ENCODE peak calls at places on chromosome 7, in four cellular contexts. A is HepG2, Y is K562, Q is GM12878. V is an unnamed sample.

GRCh38 chr7:134920026-134920758 is 66.1 kb upstream of the AGBL3 start:
- DNase-seq in A (no peak), Y (no peak), Q (no peak), V (no peak)

GRCh38 chr7:112120818-112121217 is 85.4 kb downstream of the DOCK4 start:
- DNase-seq in A (no peak), Y (no peak), Q (peak; percentile 3), V (no peak)

GRCh38 chr7:38027884-38028455 is 107.5 kb downstream of the EPDR1 start:
- DNase-seq in A (no peak), Y (no peak), Q (no peak), V (no peak)

GRCh38 chr7:27739301-27739913 is 555 bp upstream of the TAX1BP1 start:
- DNase-seq in A (no peak), Y (peak; percentile 50), Q (no peak), V (no peak)

GRCh38 chr7:113809591-113809990 is 109.2 kb downstream of the PPP1R3A start:
- DNase-seq in A (no peak), Y (no peak), Q (no peak), V (no peak)

GRCh38 chr7:155835446-155836215 is 23.4 kb upstream of the SHH start:
- DNase-seq in A (no peak), Y (no peak), Q (no peak), V (no peak)

GRCh38 chr7:75813781-75814236 is at the start of gene CCL24:
- DNase-seq in A (no peak), Y (peak; percentile 53), Q (no peak), V (no peak)

GRCh38 chr7:155762639-155763038 is 49.6 kb downstream of the SHH start:
- DNase-seq in A (no peak), Y (no peak), Q (no peak), V (no peak)

GRCh38 chr7:69476416-69476815 is 121.9 kb upstream of the AUTS2 start:
- DNase-seq in A (no peak), Y (no peak), Q (no peak), V (no peak)

GRCh38 chr7:67610897-67611296 is 614.3 kb downstream of the TYW1 start:
- DNase-seq in A (no peak), Y (no peak), Q (no peak), V (no peak)

GRCh38 chr7:113140956-113141355 is 22.6 kb upstream of the SMIM30 start:
- DNase-seq in A (no peak), Y (no peak), Q (no peak), V (no peak)

GRCh38 chr7:146216371-146217041 is 99.9 kb downstream of the CNTNAP2 start:
- DNase-seq in A (no peak), Y (no peak), Q (no peak), V (no peak)

GRCh38 chr7:13055732-13056369 is 368.4 kb downstream of the ARL4A start:
- DNase-seq in A (no peak), Y (no peak), Q (no peak), V (no peak)

GRCh38 chr7:29119538-29119937 is 26.8 kb downstream of the CPVL start:
- DNase-seq in A (no peak), Y (no peak), Q (no peak), V (no peak)

GRCh38 chr7:29122750-29123149 is 23.6 kb downstream of the CPVL start:
- DNase-seq in A (no peak), Y (no peak), Q (no peak), V (no peak)

GRCh38 chr7:29120955-29121354 is 25.4 kb downstream of the CPVL start:
- DNase-seq in A (no peak), Y (no peak), Q (no peak), V (no peak)

GRCh38 chr7:29123611-29124190 is 22.6 kb downstream of the CPVL start:
- DNase-seq in A (no peak), Y (no peak), Q (no peak), V (no peak)

DNA sequence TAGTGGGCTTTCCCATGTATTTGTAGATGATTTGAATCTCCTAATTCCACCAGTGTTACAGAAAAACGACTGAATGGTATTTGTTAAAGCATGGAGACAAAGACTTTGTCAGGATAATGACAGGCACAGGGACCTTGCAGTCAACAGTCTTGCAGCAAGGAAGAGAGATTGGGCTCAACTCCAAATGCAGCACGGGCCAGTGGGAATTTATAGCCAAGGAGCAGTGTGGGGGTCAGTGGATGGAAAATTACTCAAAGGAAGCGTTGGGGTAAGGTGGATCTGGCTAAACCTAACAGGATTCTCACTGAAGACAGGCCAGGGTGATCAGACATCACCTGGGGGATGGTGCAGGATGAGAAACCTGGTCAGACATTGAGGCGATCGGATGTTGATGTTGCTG is 24.3 kb downstream of the CPVL start:
- DNase-seq in A (no peak), Y (no peak), Q (no peak), V (no peak)
- TF ChIP-seq KDM1A in A (no peak), Y (no peak), Q (no peak), V (no peak)

GRCh38 chr7:7203813-7204575 is 21.6 kb downstream of the C1GALT1 start:
- DNase-seq in A (no peak), Y (no peak), Q (no peak), V (no peak)

GRCh38 chr7:7202375-7202720 is 20.0 kb downstream of the C1GALT1 start:
- DNase-seq in A (no peak), Y (no peak), Q (no peak), V (no peak)

GRCh38 chr7:7201583-7202374 is 19.4 kb downstream of the C1GALT1 start:
- DNase-seq in A (no peak), Y (no peak), Q (peak; percentile 48), V (no peak)
- TF ChIP-seq POLR2AphosphoS5 in A (no peak), Y (no peak), Q (no peak), V (no peak)

GRCh38 chr7:107725138-107725740 is 18.7 kb upstream of the CBLL1 start:
- DNase-seq in A (peak; percentile 52), Y (peak; percentile 63), Q (peak; percentile 12), V (no peak)

GRCh38 chr7:107726356-107727130 is 17.4 kb upstream of the CBLL1 start:
- DNase-seq in A (no peak), Y (no peak), Q (no peak), V (no peak)

GRCh38 chr7:107723255-107723654 is 20.7 kb upstream of the CBLL1 start:
- DNase-seq in A (no peak), Y (no peak), Q (no peak), V (no peak)

GRCh38 chr7:107728276-107728675 is 15.7 kb upstream of the CBLL1 start:
- DNase-seq in A (no peak), Y (no peak), Q (no peak), V (no peak)
- TF ChIP-seq CEBPB in A (no peak), Y (no peak), Q (no peak), V (no peak)

GRCh38 chr7:23893942-23894890 is 184.2 kb downstream of the STK31 start:
- DNase-seq in A (no peak), Y (no peak), Q (peak; percentile 24), V (no peak)
- TF ChIP-seq KDM1A in A (no peak), Y (no peak), Q (no peak), V (no peak)

DNA sequence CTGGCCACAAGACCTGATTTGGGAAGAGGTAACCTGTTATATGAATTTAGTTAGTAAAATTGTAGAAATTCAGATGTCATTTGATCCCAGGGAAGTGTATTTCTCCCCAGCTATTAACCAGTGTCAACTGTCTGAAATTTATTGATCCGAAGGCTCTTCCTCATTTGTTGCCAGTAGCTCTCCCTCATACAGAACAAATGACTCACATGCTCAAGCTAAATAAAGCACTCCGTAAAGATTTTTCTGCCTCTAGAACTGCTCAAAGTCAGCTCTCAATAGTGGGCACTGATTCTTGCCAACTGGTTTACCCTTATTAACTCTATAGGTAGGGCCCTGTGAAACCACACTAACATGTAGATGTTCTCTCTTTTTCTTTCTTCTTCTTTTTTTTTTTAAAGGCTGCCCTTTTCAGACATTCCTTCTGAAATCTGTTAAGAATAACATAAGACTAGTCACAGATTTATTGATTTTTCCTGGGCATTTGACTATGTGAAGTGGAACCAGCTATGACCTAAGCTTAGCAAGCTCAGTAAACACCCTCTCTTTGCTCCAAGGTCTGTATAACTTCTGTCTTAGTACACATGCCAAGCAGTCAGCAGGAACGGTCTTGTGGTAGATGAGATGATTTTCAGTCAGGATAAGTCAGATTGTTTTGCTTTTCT is 21.8 kb downstream of the RPA3 start:
- DNase-seq in A (peak; percentile 43), Y (no peak), Q (no peak), V (no peak)
- TF ChIP-seq POLR2AphosphoS5 in A (no peak), Y (no peak), Q (no peak), V (no peak)

DNA sequence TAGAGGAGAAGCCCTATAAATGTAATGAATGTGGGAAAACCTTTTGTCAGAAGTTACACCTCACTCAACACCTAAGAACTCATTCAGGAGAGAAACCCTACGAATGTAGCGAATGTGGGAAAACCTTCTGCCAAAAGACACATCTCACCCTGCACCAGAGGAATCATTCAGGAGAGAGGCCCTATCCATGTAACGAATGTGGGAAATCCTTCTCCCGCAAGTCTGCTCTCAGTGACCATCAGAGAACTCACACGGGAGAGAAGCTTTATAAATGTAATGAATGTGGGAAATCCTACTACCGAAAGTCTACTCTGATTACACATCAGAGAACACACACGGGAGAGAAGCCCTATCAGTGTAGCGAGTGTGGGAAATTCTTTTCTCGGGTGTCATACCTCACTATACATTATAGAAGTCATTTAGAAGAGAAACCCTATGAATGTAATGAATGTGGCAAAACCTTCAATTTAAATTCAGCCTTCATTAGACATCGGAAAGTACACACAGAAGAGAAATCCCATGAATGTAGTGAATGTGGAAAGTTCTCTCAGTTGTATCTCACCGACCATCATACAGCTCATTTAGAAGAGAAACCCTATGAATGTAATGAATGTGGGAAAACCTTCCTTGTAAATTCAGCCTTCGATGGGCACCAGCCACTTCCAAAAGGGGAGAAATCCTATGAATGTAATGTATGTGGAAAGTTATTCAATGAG is 18.9 kb downstream of the RBAK start:
- DNase-seq in A (no peak), Y (no peak), Q (no peak), V (no peak)
- TF ChIP-seq CEBPB in A (no peak), Y (no peak), Q (no peak), V (no peak)

GRCh38 chr7:1925973-1926907 is 256.2 kb downstream of the ELFN1 start:
- DNase-seq in A (no peak), Y (no peak), Q (no peak), V (no peak)
- TF ChIP-seq KDM1A in A (no peak), Y (peak; percentile 49), Q (no peak), V (no peak)

V was measured in H1.